ENCODE peak calls at places on chromosome 20, in nine cellular contexts. E, H, J, N, L, S, B, G and P are unnamed samples. For H3K27me3, the result is how much of the 10 kb centered on the place peaks cover.

GRCh38 chr20:23412026-23412425 is 9.3 kb downstream of the NAPB start:
- DNase-seq in L (no peak), J (no peak), S (no peak), B (no peak), H (no peak), E (peak), N (no peak), G (no peak), P (no peak)

GRCh38 chr20:30610044-30610693 is 647.3 kb upstream of the DEFB115 start:
- DNase-seq in J (no peak), G (peak), B (no peak), H (no peak), N (no peak), E (no peak), S (no peak), L (no peak), P (no peak)

GRCh38 chr20:63686492-63687321 is 9.7 kb upstream of the TNFRSF6B start:
- DNase-seq in J (no peak), B (peak), L (peak), S (peak), E (peak), G (peak), H (peak), N (no peak), P (no peak)

GRCh38 chr20:58839474-58839874 is 11.2 kb downstream of the GNAS-AS1 start:
- DNase-seq in H (no peak), N (peak), G (peak), E (peak), S (peak), J (no peak), L (no peak), B (no peak), P (peak)

GRCh38 chr20:52493177-52493711 is 301.7 kb upstream of the ZFP64 start:
- DNase-seq in L (no peak), G (peak), S (peak), J (no peak), B (no peak), N (no peak), E (peak), H (no peak), P (no peak)

GRCh38 chr20:42254673-42255072 is 636.5 kb upstream of the CHD6 start:
- DNase-seq in B (no peak), E (no peak), L (no peak), G (no peak), H (no peak), N (no peak), J (no peak), S (no peak), P (no peak)

GRCh38 chr20:38034961-38035360 is 1.4 kb downstream of the RPRD1B start:
- DNase-seq in N (no peak), J (no peak), G (no peak), L (no peak), H (no peak), E (no peak), S (no peak), B (no peak), P (no peak)

GRCh38 chr20:24657211-24657610 is 187.8 kb downstream of the SYNDIG1 start:
- DNase-seq in N (no peak), S (no peak), B (no peak), H (peak), J (no peak), L (no peak), E (no peak), G (no peak), P (no peak)

GRCh38 chr20:22921595-22922421 is 113.3 kb upstream of the SSTR4 start:
- DNase-seq in H (no peak), L (no peak), B (no peak), G (no peak), S (peak), N (no peak), E (no peak), J (no peak), P (no peak)

GRCh38 chr20:19986419-19986818 is 30.7 kb upstream of the NAA20 start:
- DNase-seq in H (no peak), E (no peak), J (no peak), L (no peak), N (no peak), G (no peak), B (no peak), S (no peak), P (no peak)

GRCh38 chr20:37670426-37670825 is 23.4 kb upstream of the CTNNBL1 start:
- DNase-seq in N (no peak), G (no peak), L (no peak), J (no peak), B (peak), H (no peak), S (no peak), E (no peak), P (peak)

GRCh38 chr20:54115172-54115854 is 44.9 kb upstream of the BCAS1 start:
- DNase-seq in N (no peak), H (no peak), B (no peak), L (no peak), J (no peak), S (no peak), E (no peak), G (no peak), P (no peak)

DNA sequence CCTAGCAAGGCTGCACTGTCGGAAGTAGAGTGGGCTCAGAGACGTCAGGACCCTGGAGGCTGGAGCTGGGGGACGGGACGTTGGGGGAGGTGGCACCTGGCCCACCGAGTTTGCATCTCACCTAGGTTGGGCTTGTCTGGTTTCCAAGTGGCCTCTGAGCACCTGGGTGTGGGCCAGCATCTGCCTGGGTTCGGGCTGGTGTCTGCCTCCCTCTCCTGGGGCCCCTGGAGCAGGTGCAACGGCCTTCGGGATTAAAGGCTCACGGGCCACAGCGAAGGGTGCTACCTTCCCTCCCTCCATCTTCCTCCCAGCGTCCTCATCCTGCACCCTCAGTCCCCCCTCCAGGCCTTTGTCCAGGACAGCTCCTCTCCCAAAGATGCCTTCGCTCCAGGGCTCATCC is 6.0 kb downstream of the HRH3 start:
- DNase-seq in E (no peak), G (no peak), H (no peak), N (peak), S (no peak), L (no peak), B (no peak), J (no peak), P (no peak)
- H3K27me3 ChIP-seq in E (half or more), G (half or more), H (under half), N (under half), S (under half), L (under half), B (half or more), J (under half), P (under half)

GRCh38 chr20:49821381-49821780 is 8.8 kb downstream of the SLC9A8 start:
- DNase-seq in H (no peak), N (no peak), J (no peak), S (no peak), E (no peak), L (no peak), G (no peak), B (no peak), P (no peak)

GRCh38 chr20:49821850-49822249 is 9.2 kb downstream of the SLC9A8 start:
- DNase-seq in L (no peak), N (no peak), E (no peak), J (no peak), H (no peak), S (peak), B (no peak), G (peak), P (no peak)

GRCh38 chr20:49825521-49826033 is 12.9 kb downstream of the SLC9A8 start:
- DNase-seq in J (no peak), S (no peak), H (no peak), B (no peak), G (no peak), N (no peak), E (no peak), L (no peak), P (no peak)

GRCh38 chr20:49824206-49824605 is 11.6 kb downstream of the SLC9A8 start:
- DNase-seq in B (no peak), L (no peak), E (no peak), S (no peak), G (no peak), J (no peak), N (no peak), H (no peak), P (no peak)

GRCh38 chr20:49823152-49823847 is 10.7 kb downstream of the SLC9A8 start:
- DNase-seq in J (no peak), S (no peak), H (no peak), G (no peak), E (no peak), N (no peak), B (no peak), L (no peak), P (no peak)
- H3K4me3 ChIP-seq in J (no peak), S (no peak), H (no peak), G (no peak), E (no peak), N (no peak), B (no peak), L (no peak), P (no peak)

GRCh38 chr20:48734104-48734749 is 93.6 kb downstream of the PREX1 start:
- DNase-seq in N (no peak), S (no peak), J (no peak), G (no peak), B (no peak), L (no peak), E (no peak), H (no peak), P (no peak)
- H3K27me3 ChIP-seq in N (under half), S (under half), J (under half), G (under half), B (under half), L (under half), E (under half), H (under half), P (under half)

GRCh38 chr20:32784369-32785080 is 22.3 kb downstream of the DNMT3B start:
- DNase-seq in J (no peak), E (no peak), H (no peak), N (no peak), S (no peak), B (no peak), G (no peak), L (no peak), P (no peak)
- H3K4me3 ChIP-seq in J (no peak), E (no peak), H (no peak), N (no peak), S (no peak), B (no peak), G (no peak), L (no peak), P (no peak)

GRCh38 chr20:60087563-60088105 is 129.4 kb downstream of the CDH26 start:
- DNase-seq in L (no peak), H (no peak), B (no peak), J (no peak), N (no peak), S (no peak), E (no peak), G (no peak), P (peak)

GRCh38 chr20:60091284-60091683 is 133.1 kb downstream of the CDH26 start:
- DNase-seq in J (no peak), L (no peak), N (no peak), E (no peak), S (no peak), G (no peak), H (no peak), B (no peak), P (no peak)

GRCh38 chr20:60085551-60086132 is 127.4 kb downstream of the CDH26 start:
- DNase-seq in S (no peak), E (no peak), L (no peak), B (no peak), H (no peak), J (no peak), G (no peak), N (no peak), P (no peak)

GRCh38 chr20:60086936-60087562 is 128.8 kb downstream of the CDH26 start:
- DNase-seq in N (no peak), L (no peak), H (no peak), B (no peak), E (no peak), S (no peak), J (no peak), G (no peak), P (no peak)

DNA sequence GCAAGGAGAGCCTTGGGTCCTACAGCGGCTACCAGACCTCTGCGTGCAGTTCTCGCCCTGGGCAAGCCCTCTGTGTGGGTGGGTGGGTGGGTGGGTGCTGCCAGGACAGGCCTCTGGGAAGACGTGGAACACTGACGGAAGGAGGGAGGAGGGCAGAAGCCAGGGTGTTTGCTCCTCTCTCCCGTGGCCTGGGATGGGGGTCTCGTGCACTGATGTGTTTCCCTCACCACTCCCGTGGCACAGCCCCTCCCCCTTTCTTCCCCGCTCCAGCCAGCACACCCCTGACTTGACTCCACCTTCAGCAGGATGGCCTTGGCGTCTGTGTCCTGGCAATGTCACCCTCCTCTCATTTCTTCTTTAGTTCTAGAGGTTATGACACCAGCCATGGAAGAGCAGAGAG is 130.0 kb downstream of the CDH26 start:
- DNase-seq in H (no peak), E (no peak), S (no peak), B (no peak), G (no peak), N (no peak), J (no peak), L (no peak), P (no peak)
- H3K27me3 ChIP-seq in H (under half), E (under half), S (under half), B (under half), G (under half), N (under half), J (under half), L (under half), P (under half)

DNA sequence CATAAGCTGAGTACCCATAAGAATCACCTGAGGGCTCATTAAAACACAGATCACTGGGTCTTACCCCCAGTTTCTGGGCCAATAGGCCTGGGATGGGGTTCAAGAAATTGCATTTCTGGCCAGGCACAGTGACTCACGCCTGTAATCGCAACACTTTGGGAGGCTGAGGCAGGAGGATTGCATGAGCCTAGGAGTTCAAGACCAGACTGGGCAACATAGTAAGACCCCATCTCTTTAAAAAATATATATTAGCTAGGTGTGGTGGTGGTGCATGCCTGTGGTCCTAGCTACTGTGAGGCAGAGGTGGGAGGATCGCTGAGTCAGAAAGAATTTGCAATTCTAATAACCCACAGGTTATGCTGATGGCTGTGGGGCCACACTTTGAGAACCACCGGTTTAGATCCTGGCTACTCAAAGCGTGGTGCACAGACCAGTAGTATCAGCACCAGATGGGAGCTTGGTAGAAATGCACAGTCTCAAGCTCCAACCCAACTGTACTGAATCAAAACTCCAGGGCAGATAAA is 2.0 kb downstream of the CCM2L start:
- DNase-seq in N (no peak), E (no peak), L (no peak), S (no peak), B (no peak), H (no peak), G (no peak), J (peak), P (no peak)
- H3K4me3 ChIP-seq in N (no peak), E (no peak), L (no peak), S (no peak), B (no peak), H (no peak), G (peak), J (no peak), P (no peak)